ENCODE peak calls at places on chromosomes 4 and X, in six cellular contexts. One of them, this sample, is unnamed.

GRCh38 chr4:137421796-137422195 is 110.5 kb downstream of the PCDH18 start:
- DNase-seq in hepatocyte: no peak
- DNase-seq in upper lobe of right lung: no peak
- DNase-seq in ovary: no peak
- DNase-seq in colonic mucosa: no peak
- DNase-seq in mucosa of descending colon: no peak
- DNase-seq in this sample: no peak

GRCh38 chr4:48483777-48484493 is 792 bp downstream of the SLC10A4 start:
- DNase-seq in hepatocyte: peak; percentile 11
- DNase-seq in ovary: no peak
- DNase-seq in colonic mucosa: no peak
- DNase-seq in upper lobe of right lung: peak; percentile 70
- DNase-seq in mucosa of descending colon: peak; percentile 39
- DNase-seq in this sample: no peak

GRCh38 chr4:52852041-52852440 is 10.1 kb upstream of the RASL11B start:
- DNase-seq in upper lobe of right lung: no peak
- DNase-seq in colonic mucosa: no peak
- DNase-seq in mucosa of descending colon: no peak
- DNase-seq in hepatocyte: no peak
- DNase-seq in ovary: no peak
- DNase-seq in this sample: no peak

GRCh38 chrX:10015711-10016515 is 48.8 kb downstream of the CLDN34 start:
- DNase-seq in mucosa of descending colon: peak; percentile 49
- DNase-seq in ovary: peak; percentile 47
- DNase-seq in colonic mucosa: peak; percentile 23
- DNase-seq in hepatocyte: peak; percentile 49
- DNase-seq in upper lobe of right lung: peak; percentile 68
- DNase-seq in this sample: peak; percentile 52

GRCh38 chr4:152164561-152164960 is 371.3 kb downstream of the FBXW7 start:
- DNase-seq in hepatocyte: no peak
- DNase-seq in ovary: no peak
- DNase-seq in mucosa of descending colon: no peak
- DNase-seq in upper lobe of right lung: no peak
- DNase-seq in colonic mucosa: no peak
- DNase-seq in this sample: no peak

GRCh38 chrX:119758682-119759332 is 419 bp downstream of the SOWAHD start:
- DNase-seq in upper lobe of right lung: no peak
- DNase-seq in colonic mucosa: no peak
- DNase-seq in hepatocyte: peak; percentile 54
- DNase-seq in mucosa of descending colon: peak; percentile 73
- DNase-seq in ovary: peak; percentile 22
- DNase-seq in this sample: peak; percentile 51

GRCh38 chrX:153430796-153431195 is 15.1 kb downstream of the TREX2 start:
- DNase-seq in hepatocyte: no peak
- DNase-seq in upper lobe of right lung: no peak
- DNase-seq in mucosa of descending colon: no peak
- DNase-seq in ovary: no peak
- DNase-seq in colonic mucosa: no peak
- DNase-seq in this sample: no peak

GRCh38 chr4:3374667-3375066 is 67.1 kb upstream of the HGFAC start:
- DNase-seq in upper lobe of right lung: peak; percentile 58
- DNase-seq in colonic mucosa: no peak
- DNase-seq in ovary: no peak
- DNase-seq in mucosa of descending colon: no peak
- DNase-seq in hepatocyte: no peak
- DNase-seq in this sample: peak; percentile 3

GRCh38 chrX:132090370-132091152 is 37.3 kb downstream of the FRMD7 start:
- DNase-seq in mucosa of descending colon: no peak
- DNase-seq in colonic mucosa: no peak
- DNase-seq in ovary: no peak
- DNase-seq in hepatocyte: no peak
- DNase-seq in upper lobe of right lung: no peak
- DNase-seq in this sample: no peak

GRCh38 chr4:7823416-7823824 is 116.2 kb downstream of the AFAP1 start:
- DNase-seq in colonic mucosa: peak; percentile 71
- DNase-seq in upper lobe of right lung: no peak
- DNase-seq in hepatocyte: peak; percentile 64
- DNase-seq in ovary: peak; percentile 74
- DNase-seq in mucosa of descending colon: peak; percentile 61
- DNase-seq in this sample: no peak

GRCh38 chr4:74660866-74661265 is 133.5 kb downstream of the BTC start:
- DNase-seq in upper lobe of right lung: no peak
- DNase-seq in hepatocyte: no peak
- DNase-seq in mucosa of descending colon: no peak
- DNase-seq in ovary: no peak
- DNase-seq in colonic mucosa: no peak
- DNase-seq in this sample: no peak

GRCh38 chr4:152112116-152112515 is 351.3 kb upstream of the GATB start:
- DNase-seq in upper lobe of right lung: no peak
- DNase-seq in ovary: no peak
- DNase-seq in mucosa of descending colon: no peak
- DNase-seq in colonic mucosa: no peak
- DNase-seq in hepatocyte: no peak
- DNase-seq in this sample: no peak

GRCh38 chr4:140867338-140867737 is 111.2 kb upstream of the TBC1D9 start:
- DNase-seq in hepatocyte: no peak
- DNase-seq in ovary: no peak
- DNase-seq in colonic mucosa: no peak
- DNase-seq in mucosa of descending colon: no peak
- DNase-seq in upper lobe of right lung: no peak
- DNase-seq in this sample: no peak

GRCh38 chr4:164087733-164088132 is 593.2 kb downstream of the TMA16 start:
- DNase-seq in colonic mucosa: no peak
- DNase-seq in hepatocyte: no peak
- DNase-seq in ovary: no peak
- DNase-seq in mucosa of descending colon: no peak
- DNase-seq in upper lobe of right lung: no peak
- DNase-seq in this sample: no peak

GRCh38 chr4:166400270-166400894 is 527.3 kb downstream of the TLL1 start:
- DNase-seq in colonic mucosa: no peak
- DNase-seq in hepatocyte: no peak
- DNase-seq in mucosa of descending colon: no peak
- DNase-seq in ovary: no peak
- DNase-seq in upper lobe of right lung: no peak
- DNase-seq in this sample: no peak

GRCh38 chr4:111268769-111269414 is 646.0 kb upstream of the PITX2 start:
- DNase-seq in colonic mucosa: no peak
- DNase-seq in mucosa of descending colon: no peak
- DNase-seq in ovary: no peak
- DNase-seq in hepatocyte: no peak
- DNase-seq in upper lobe of right lung: no peak
- DNase-seq in this sample: no peak

GRCh38 chr4:11748169-11748872 is 319.6 kb upstream of the HS3ST1 start:
- DNase-seq in ovary: no peak
- DNase-seq in hepatocyte: peak; percentile 53
- DNase-seq in mucosa of descending colon: no peak
- DNase-seq in colonic mucosa: no peak
- DNase-seq in upper lobe of right lung: no peak
- DNase-seq in this sample: no peak

GRCh38 chr4:89398146-89398545 is 90.5 kb upstream of the GPRIN3 start:
- DNase-seq in upper lobe of right lung: no peak
- DNase-seq in colonic mucosa: no peak
- DNase-seq in ovary: no peak
- DNase-seq in mucosa of descending colon: no peak
- DNase-seq in hepatocyte: no peak
- DNase-seq in this sample: no peak

DNA sequence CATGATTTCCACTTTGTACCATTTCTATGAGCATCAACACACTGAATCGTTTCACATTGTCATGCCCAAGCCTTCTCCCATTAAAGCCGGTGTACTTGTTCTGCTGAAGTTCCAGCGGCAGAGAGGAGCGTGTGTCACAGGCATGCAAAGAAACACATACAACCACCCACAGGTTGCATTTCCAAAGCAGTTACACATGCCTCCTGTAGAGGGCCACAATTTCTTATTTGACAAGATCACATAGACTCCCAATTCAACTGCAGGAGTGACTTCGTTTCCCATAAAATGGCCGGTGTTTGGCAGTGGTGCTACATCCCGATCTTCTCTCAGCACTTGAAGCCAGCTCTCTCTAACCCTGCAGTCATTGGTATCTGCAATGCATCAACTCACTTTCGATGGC is 992.6 kb downstream of the NLGN4X start:
- DNase-seq in upper lobe of right lung: no peak
- DNase-seq in hepatocyte: peak; percentile 12
- DNase-seq in mucosa of descending colon: no peak
- DNase-seq in colonic mucosa: no peak
- DNase-seq in ovary: no peak
- DNase-seq in this sample: no peak
- TF ChIP-seq CTCF in upper lobe of right lung: peak; percentile 21
- TF ChIP-seq CTCF in hepatocyte: no peak
- TF ChIP-seq CTCF in mucosa of descending colon: no peak
- TF ChIP-seq CTCF in colonic mucosa: no peak
- TF ChIP-seq CTCF in ovary: no peak
- TF ChIP-seq CTCF in this sample: no peak

GRCh38 chrX:55206152-55206941 is 13.8 kb upstream of the PAGE5 start:
- DNase-seq in colonic mucosa: no peak
- DNase-seq in mucosa of descending colon: no peak
- DNase-seq in upper lobe of right lung: no peak
- DNase-seq in ovary: no peak
- DNase-seq in hepatocyte: no peak
- DNase-seq in this sample: no peak

GRCh38 chrX:55196688-55197087 is 23.5 kb upstream of the PAGE5 start:
- DNase-seq in colonic mucosa: no peak
- DNase-seq in hepatocyte: no peak
- DNase-seq in ovary: no peak
- DNase-seq in mucosa of descending colon: no peak
- DNase-seq in upper lobe of right lung: no peak
- DNase-seq in this sample: no peak

GRCh38 chrX:55201930-55202579 is 18.1 kb upstream of the PAGE5 start:
- DNase-seq in upper lobe of right lung: no peak
- DNase-seq in hepatocyte: no peak
- DNase-seq in colonic mucosa: no peak
- DNase-seq in ovary: no peak
- DNase-seq in mucosa of descending colon: no peak
- DNase-seq in this sample: no peak
- H3K9me3 ChIP-seq in upper lobe of right lung: no peaks in the 10 kb centered on the region
- H3K9me3 ChIP-seq in hepatocyte: no peaks in the 10 kb centered on the region
- H3K9me3 ChIP-seq in colonic mucosa: no peaks in the 10 kb centered on the region
- H3K9me3 ChIP-seq in ovary: no peaks in the 10 kb centered on the region
- H3K9me3 ChIP-seq in mucosa of descending colon: no peaks in the 10 kb centered on the region
- H3K9me3 ChIP-seq in this sample: no peaks in the 10 kb centered on the region

GRCh38 chr4:144572660-144573059 is 73.3 kb upstream of the HHIP start:
- DNase-seq in hepatocyte: no peak
- DNase-seq in mucosa of descending colon: no peak
- DNase-seq in colonic mucosa: no peak
- DNase-seq in ovary: no peak
- DNase-seq in upper lobe of right lung: no peak
- DNase-seq in this sample: no peak

GRCh38 chr4:144574509-144574908 is 71.4 kb upstream of the HHIP start:
- DNase-seq in hepatocyte: no peak
- DNase-seq in colonic mucosa: no peak
- DNase-seq in mucosa of descending colon: no peak
- DNase-seq in ovary: no peak
- DNase-seq in upper lobe of right lung: no peak
- DNase-seq in this sample: no peak

GRCh38 chr4:144578681-144579080 is 67.3 kb upstream of the HHIP start:
- DNase-seq in upper lobe of right lung: no peak
- DNase-seq in colonic mucosa: no peak
- DNase-seq in mucosa of descending colon: no peak
- DNase-seq in hepatocyte: no peak
- DNase-seq in ovary: no peak
- DNase-seq in this sample: no peak

GRCh38 chr4:144574004-144574403 is 72.0 kb upstream of the HHIP start:
- DNase-seq in colonic mucosa: no peak
- DNase-seq in mucosa of descending colon: no peak
- DNase-seq in upper lobe of right lung: no peak
- DNase-seq in hepatocyte: no peak
- DNase-seq in ovary: no peak
- DNase-seq in this sample: no peak

GRCh38 chr4:144575181-144575580 is 70.8 kb upstream of the HHIP start:
- DNase-seq in mucosa of descending colon: no peak
- DNase-seq in upper lobe of right lung: no peak
- DNase-seq in hepatocyte: peak; percentile 15
- DNase-seq in ovary: no peak
- DNase-seq in colonic mucosa: no peak
- DNase-seq in this sample: no peak
- TF ChIP-seq CTCF in mucosa of descending colon: no peak
- TF ChIP-seq CTCF in upper lobe of right lung: no peak
- TF ChIP-seq CTCF in hepatocyte: peak; percentile 8
- TF ChIP-seq CTCF in ovary: no peak
- TF ChIP-seq CTCF in colonic mucosa: no peak
- TF ChIP-seq CTCF in this sample: peak; percentile 13

GRCh38 chr4:19735012-19735411 is 516.7 kb upstream of the SLIT2 start:
- DNase-seq in upper lobe of right lung: no peak
- DNase-seq in hepatocyte: no peak
- DNase-seq in ovary: no peak
- DNase-seq in colonic mucosa: no peak
- DNase-seq in mucosa of descending colon: no peak
- DNase-seq in this sample: no peak

GRCh38 chr4:19736968-19737756 is 514.5 kb upstream of the SLIT2 start:
- DNase-seq in colonic mucosa: no peak
- DNase-seq in ovary: no peak
- DNase-seq in upper lobe of right lung: no peak
- DNase-seq in mucosa of descending colon: no peak
- DNase-seq in hepatocyte: no peak
- DNase-seq in this sample: no peak

GRCh38 chr4:19739101-19739651 is 512.5 kb upstream of the SLIT2 start:
- DNase-seq in upper lobe of right lung: no peak
- DNase-seq in hepatocyte: peak; percentile 51
- DNase-seq in mucosa of descending colon: no peak
- DNase-seq in colonic mucosa: no peak
- DNase-seq in ovary: no peak
- DNase-seq in this sample: no peak
- H3K9me3 ChIP-seq in upper lobe of right lung: no peaks in the 10 kb centered on the region
- H3K9me3 ChIP-seq in hepatocyte: no peaks in the 10 kb centered on the region
- H3K9me3 ChIP-seq in mucosa of descending colon: no peaks in the 10 kb centered on the region
- H3K9me3 ChIP-seq in colonic mucosa: no peaks in the 10 kb centered on the region
- H3K9me3 ChIP-seq in ovary: no peaks in the 10 kb centered on the region
- H3K9me3 ChIP-seq in this sample: no peaks in the 10 kb centered on the region

GRCh38 chr4:78669453-78669852 is 106.7 kb upstream of the BMP2K start:
- DNase-seq in upper lobe of right lung: no peak
- DNase-seq in mucosa of descending colon: no peak
- DNase-seq in hepatocyte: no peak
- DNase-seq in ovary: no peak
- DNase-seq in colonic mucosa: no peak
- DNase-seq in this sample: no peak
- TF ChIP-seq CTCF in upper lobe of right lung: no peak
- TF ChIP-seq CTCF in mucosa of descending colon: no peak
- TF ChIP-seq CTCF in hepatocyte: peak; percentile 4
- TF ChIP-seq CTCF in ovary: no peak
- TF ChIP-seq CTCF in colonic mucosa: no peak
- TF ChIP-seq CTCF in this sample: peak; percentile 8

DNA sequence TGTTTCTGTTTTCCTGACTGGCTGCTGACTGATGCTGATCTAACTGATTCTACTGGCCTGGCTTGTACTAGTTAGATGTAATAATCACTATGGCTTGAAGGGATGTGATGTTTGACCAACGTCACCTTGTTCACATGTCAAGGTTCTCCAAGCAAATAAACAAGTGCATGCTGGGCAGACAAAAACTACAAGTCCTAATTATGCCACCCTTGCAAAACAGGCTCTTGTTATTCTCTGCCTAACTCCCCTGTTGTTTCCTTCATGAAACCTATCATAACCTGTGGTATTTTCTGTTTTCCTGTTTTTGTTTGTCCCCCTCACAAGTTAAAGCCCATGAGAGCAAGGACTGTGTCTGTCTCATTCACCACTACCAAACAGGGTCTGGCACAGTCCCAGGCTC is 146.2 kb downstream of the DCHS2 start:
- DNase-seq in upper lobe of right lung: no peak
- DNase-seq in hepatocyte: no peak
- DNase-seq in mucosa of descending colon: no peak
- DNase-seq in colonic mucosa: no peak
- DNase-seq in ovary: no peak
- DNase-seq in this sample: no peak
- H3K9me3 ChIP-seq in upper lobe of right lung: no peaks in the 10 kb centered on the region
- H3K9me3 ChIP-seq in hepatocyte: no peaks in the 10 kb centered on the region
- H3K9me3 ChIP-seq in mucosa of descending colon: no peaks in the 10 kb centered on the region
- H3K9me3 ChIP-seq in colonic mucosa: no peaks in the 10 kb centered on the region
- H3K9me3 ChIP-seq in ovary: no peaks in the 10 kb centered on the region
- H3K9me3 ChIP-seq in this sample: no peaks in the 10 kb centered on the region

GRCh38 chr4:154928640-154929257 is 147.7 kb downstream of the RBM46 start:
- DNase-seq in ovary: no peak
- DNase-seq in mucosa of descending colon: no peak
- DNase-seq in colonic mucosa: no peak
- DNase-seq in hepatocyte: peak; percentile 53
- DNase-seq in upper lobe of right lung: no peak
- DNase-seq in this sample: no peak
- TF ChIP-seq CTCF in ovary: no peak
- TF ChIP-seq CTCF in mucosa of descending colon: no peak
- TF ChIP-seq CTCF in colonic mucosa: no peak
- TF ChIP-seq CTCF in hepatocyte: peak; percentile 59
- TF ChIP-seq CTCF in upper lobe of right lung: peak; percentile 11
- TF ChIP-seq CTCF in this sample: peak; percentile 42